ENCODE peak calls at places on chromosomes 12 and 14, in six cellular contexts. L is left colon, B is NCI-H1436, Z is dorsolateral prefrontal cortex, F is transverse colon, K is NCI-H1417. O is an unnamed sample.

GRCh38 chr14:59215353-59215752 is 26.9 kb downstream of the DAAM1 start:
- DNase-seq in L (peak), B (no peak), Z (peak), F (peak), K (no peak), O (no peak)

GRCh38 chr12:124682425-124683329 is 115.3 kb upstream of the NCOR2 start:
- DNase-seq in L (no peak), B (no peak), Z (no peak), F (no peak), K (no peak), O (no peak)

GRCh38 chr12:49027846-49028245 is 9.3 kb upstream of the PRKAG1 start:
- DNase-seq in L (no peak), B (no peak), Z (no peak), F (peak), K (no peak), O (no peak)

GRCh38 chr12:3207858-3208257 is 130.7 kb downstream of the TSPAN9 start:
- DNase-seq in L (no peak), B (no peak), Z (peak), F (no peak), K (peak), O (no peak)

GRCh38 chr12:1593232-1594044 is 943 bp downstream of the FBXL14 start:
- DNase-seq in L (peak), B (no peak), Z (peak), F (peak), K (peak), O (peak)

GRCh38 chr14:74313601-74314000 is 10.9 kb upstream of the ABCD4 start:
- DNase-seq in L (no peak), B (no peak), Z (no peak), F (no peak), K (no peak), O (no peak)

GRCh38 chr14:32513571-32514009 is 184.5 kb downstream of the AKAP6 start:
- DNase-seq in L (no peak), B (no peak), Z (no peak), F (no peak), K (no peak), O (no peak)

GRCh38 chr14:102187044-102187443 is 47.3 kb downstream of the WDR20 start:
- DNase-seq in L (no peak), B (no peak), Z (no peak), F (no peak), K (no peak), O (no peak)

GRCh38 chr14:93317836-93318807 is 14.7 kb downstream of the BTBD7 start:
- DNase-seq in L (no peak), B (no peak), Z (no peak), F (peak), K (no peak), O (no peak)

GRCh38 chr12:117485984-117486839 is 124.8 kb upstream of the NOS1 start:
- DNase-seq in L (no peak), B (no peak), Z (no peak), F (no peak), K (peak), O (no peak)

GRCh38 chr14:21526672-21527319 is 650 bp upstream of the SALL2 start:
- DNase-seq in L (no peak), B (peak), Z (peak), F (no peak), K (peak), O (no peak)

GRCh38 chr14:89383171-89383845 is 33.7 kb downstream of the FOXN3 start:
- DNase-seq in L (no peak), B (no peak), Z (peak), F (no peak), K (no peak), O (no peak)

GRCh38 chr12:40907115-40907521 is 214.9 kb downstream of the CNTN1 start:
- DNase-seq in L (no peak), B (no peak), Z (no peak), F (no peak), K (no peak), O (peak)

GRCh38 chr14:82642425-82642824 is 1108.8 kb upstream of the SEL1L start:
- DNase-seq in L (peak), B (peak), Z (no peak), F (no peak), K (no peak), O (no peak)

GRCh38 chr12:105330938-105331804 is 680 bp downstream of the C12orf75 start:
- DNase-seq in L (peak), B (peak), Z (peak), F (peak), K (peak), O (peak)

GRCh38 chr14:75476274-75476995 is 45.8 kb upstream of the BATF start:
- DNase-seq in L (peak), B (peak), Z (no peak), F (peak), K (peak), O (no peak)

GRCh38 chr12:100229876-100230275 is 29.3 kb downstream of the ACTR6 start:
- DNase-seq in L (no peak), B (no peak), Z (no peak), F (no peak), K (no peak), O (no peak)

GRCh38 chr12:11228268-11228879 is 41.1 kb downstream of the PRB3 start:
- DNase-seq in L (no peak), B (peak), Z (no peak), F (peak), K (peak), O (peak)

GRCh38 chr14:34075095-34075744 is 124.3 kb upstream of the EGLN3 start:
- DNase-seq in L (no peak), B (peak), Z (no peak), F (no peak), K (no peak), O (no peak)

GRCh38 chr12:111775205-111776193 is 8.8 kb downstream of the ALDH2 start:
- DNase-seq in L (peak), B (no peak), Z (no peak), F (peak), K (no peak), O (peak)

GRCh38 chr12:131950182-131950913 is 606 bp downstream of the EP400 start:
- DNase-seq in L (peak), B (no peak), Z (no peak), F (peak), K (peak), O (peak)

GRCh38 chr14:35617500-35617899 is 83.5 kb downstream of the INSM2 start:
- DNase-seq in L (no peak), B (no peak), Z (no peak), F (no peak), K (no peak), O (no peak)

GRCh38 chr14:32457213-32457920 is 128.3 kb downstream of the AKAP6 start:
- DNase-seq in L (peak), B (no peak), Z (no peak), F (peak), K (no peak), O (no peak)

GRCh38 chr14:104112113-104112505 is 26.3 kb upstream of the KIF26A start:
- DNase-seq in L (peak), B (no peak), Z (no peak), F (no peak), K (no peak), O (no peak)

GRCh38 chr14:89794096-89794495 is 160.4 kb downstream of the EFCAB11 start:
- DNase-seq in L (no peak), B (no peak), Z (no peak), F (no peak), K (no peak), O (no peak)

GRCh38 chr12:128025856-128026255 is 241.1 kb upstream of the TMEM132C start:
- DNase-seq in L (peak), B (no peak), Z (no peak), F (peak), K (no peak), O (no peak)

GRCh38 chr12:89225808-89226368 is 126.4 kb downstream of the DUSP6 start:
- DNase-seq in L (peak), B (no peak), Z (no peak), F (peak), K (peak), O (no peak)

O was measured in GM13976.